ENCODE peak calls at places on chromosomes 5 and 9, in nine cellular contexts. Z is WERI-Rb-1, L is HCT116, O is AG09319, N is tibial artery, K is spleen, W is AG09309, S is AG04450, B is Calu3. F is an unnamed sample.
A peak's percentile ranks its signal among the peaks of the same experiment; 100 is the strongest.

GRCh38 chr5:83077662-83078261 is 415 bp downstream of the XRCC4 start:
- DNase-seq in Z (no peak), L (no peak), O (no peak), N (no peak), K (no peak), W (no peak), S (no peak), B (peak; percentile 14), F (peak; percentile 23)

GRCh38 chr9:89364664-89365531 is 46.6 kb downstream of the SECISBP2 start:
- DNase-seq in Z (peak; percentile 72), L (no peak), O (no peak), N (peak; percentile 53), K (no peak), W (no peak), S (no peak), B (no peak), F (no peak)

GRCh38 chr5:117953272-117953671 is 1035.1 kb downstream of the DTWD2 start:
- DNase-seq in Z (no peak), L (no peak), O (no peak), N (no peak), K (no peak), W (no peak), S (no peak), B (no peak), F (no peak)

GRCh38 chr9:696332-697090 is 145.0 kb upstream of the DMRT1 start:
- DNase-seq in Z (no peak), L (no peak), O (no peak), N (peak; percentile 81), K (no peak), W (no peak), S (no peak), B (peak; percentile 27), F (no peak)

GRCh38 chr9:97895695-97896332 is 26.5 kb downstream of the TRMO start:
- DNase-seq in Z (peak; percentile 64), L (peak; percentile 23), O (no peak), N (no peak), K (no peak), W (no peak), S (no peak), B (no peak), F (peak; percentile 37)

GRCh38 chr5:144040615-144041394 is 129.7 kb downstream of the YIPF5 start:
- DNase-seq in Z (no peak), L (no peak), O (no peak), N (no peak), K (no peak), W (no peak), S (no peak), B (no peak), F (no peak)

GRCh38 chr5:141493500-141494422 is 4.9 kb downstream of the PCDHGC5 start:
- DNase-seq in Z (no peak), L (no peak), O (no peak), N (no peak), K (no peak), W (no peak), S (no peak), B (no peak), F (no peak)

GRCh38 chr5:135426102-135427082 is 20.8 kb downstream of the DCANP1 start:
- DNase-seq in Z (peak; percentile 52), L (peak; percentile 65), O (no peak), N (no peak), K (no peak), W (no peak), S (no peak), B (peak; percentile 59), F (peak; percentile 44)

GRCh38 chr9:86043999-86044398 is 55.4 kb downstream of the GOLM1 start:
- DNase-seq in Z (no peak), L (peak; percentile 7), O (no peak), N (no peak), K (no peak), W (no peak), S (no peak), B (no peak), F (no peak)
- TF ChIP-seq CTCF in Z (peak; percentile 20), L (peak; percentile 61), O (no peak), N (no peak), K (no peak), W (no peak), S (no peak), B (no peak), F (no peak)

DNA sequence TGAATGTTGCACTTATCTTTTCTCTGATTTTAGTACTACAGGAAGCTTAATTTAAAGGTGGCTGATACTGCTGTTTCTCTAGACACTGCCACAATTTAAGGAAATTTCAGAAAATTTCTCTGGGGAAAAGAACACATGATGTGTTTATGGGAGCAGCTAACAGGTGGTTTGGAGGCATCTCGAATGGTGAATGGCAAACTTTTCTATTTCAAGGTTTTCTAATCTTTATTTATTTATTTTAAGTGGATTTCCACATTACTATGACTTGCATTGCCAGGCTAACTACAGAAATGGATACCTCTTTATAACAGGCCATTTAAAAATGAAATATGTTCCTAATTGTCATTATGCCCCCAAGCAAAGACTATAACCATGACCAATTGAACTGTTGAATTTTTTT is 50.4 kb downstream of the PDE6A start:
- DNase-seq in Z (no peak), L (no peak), O (no peak), N (no peak), K (no peak), W (no peak), S (no peak), B (no peak), F (no peak)
- TF ChIP-seq CTCF in Z (no peak), L (no peak), O (no peak), N (no peak), K (no peak), W (no peak), S (no peak), B (no peak), F (no peak)

DNA sequence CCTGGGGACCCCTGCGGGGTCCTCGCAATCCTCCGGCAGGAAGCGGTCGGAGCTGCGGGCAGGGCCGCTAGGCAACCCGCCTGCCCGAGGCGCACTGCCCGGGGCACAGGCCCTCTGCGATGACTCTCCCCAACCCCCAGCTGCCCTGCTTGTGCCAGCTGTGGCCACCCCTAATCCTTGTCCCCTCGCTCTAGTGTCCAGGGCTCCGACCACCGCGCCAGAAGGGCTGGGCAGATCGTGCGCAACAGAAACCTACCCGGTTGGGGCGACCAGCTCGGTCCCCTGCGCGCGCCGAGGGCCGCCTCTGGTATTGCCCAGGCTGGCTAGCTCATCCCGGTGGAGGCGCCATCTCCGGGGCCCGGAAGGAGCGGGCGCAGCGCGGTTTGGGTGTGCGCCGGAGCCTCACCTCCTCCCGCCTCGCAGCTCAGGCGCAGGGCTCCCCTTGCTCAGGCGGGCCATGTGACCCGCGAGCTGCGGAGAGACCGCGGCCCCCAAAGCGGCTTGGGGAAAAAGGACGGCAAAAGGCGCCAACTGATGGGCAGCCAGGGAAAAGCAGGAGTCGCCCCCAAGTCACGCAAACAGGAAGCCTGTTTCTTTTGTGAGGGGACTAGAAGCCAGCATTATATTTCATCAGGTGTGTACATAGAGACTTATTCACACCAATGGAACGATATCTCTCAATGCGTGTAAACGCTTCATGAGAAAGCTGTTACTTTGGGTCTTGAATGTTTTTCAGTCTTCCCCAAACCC is 46.8 kb upstream of the RNF20 start:
- DNase-seq in Z (peak; percentile 67), L (peak; percentile 51), O (no peak), N (peak; percentile 78), K (peak; percentile 74), W (no peak), S (no peak), B (peak; percentile 69), F (peak; percentile 61)
- TF ChIP-seq CTCF in Z (peak; percentile 25), L (peak; percentile 42), O (peak; percentile 43), N (peak; percentile 6), K (peak; percentile 9), W (peak; percentile 34), S (peak; percentile 40), B (no peak), F (no peak)

GRCh38 chr5:149145138-149145537 is 3.8 kb downstream of the ABLIM3 start:
- DNase-seq in Z (no peak), L (no peak), O (no peak), N (no peak), K (no peak), W (no peak), S (no peak), B (no peak), F (no peak)
- TF ChIP-seq CTCF in Z (no peak), L (no peak), O (no peak), N (no peak), K (no peak), W (no peak), S (no peak), B (no peak), F (no peak)

DNA sequence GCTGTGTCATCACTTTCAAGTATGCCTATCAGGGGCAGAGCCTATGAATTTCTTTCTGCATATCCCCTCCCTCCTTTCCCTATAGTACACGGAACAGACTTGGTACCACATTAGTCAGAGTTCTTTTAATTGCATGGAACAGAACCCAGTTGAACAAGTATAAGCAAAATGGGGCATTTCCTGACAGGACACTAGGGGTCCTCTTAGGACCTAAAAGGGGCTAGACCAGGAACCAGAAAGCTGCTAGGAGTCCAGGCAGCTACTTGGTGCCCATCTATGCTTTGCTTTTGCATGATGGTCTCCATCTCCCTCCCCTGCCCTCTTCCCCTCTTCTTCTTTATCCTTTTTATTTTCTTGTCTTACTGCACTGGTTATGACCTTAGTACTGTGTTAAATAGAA is 5.9 kb downstream of the BSPRY start:
- DNase-seq in Z (no peak), L (no peak), O (no peak), N (no peak), K (no peak), W (no peak), S (no peak), B (no peak), F (no peak)
- TF ChIP-seq CTCF in Z (peak; percentile 34), L (peak; percentile 13), O (peak; percentile 15), N (no peak), K (no peak), W (peak; percentile 35), S (peak; percentile 44), B (no peak), F (no peak)

F was measured in endothelial cell.